ENCODE peak calls at places on chromosomes 13 and 19, in eight cellular contexts. F, K, M, J, R, T, C and Y are unnamed samples.

GRCh38 chr13:89910166-89910565 is 1437.3 kb upstream of the MIR17HG start:
- DNase-seq in F (no peak), J (no peak), T (no peak), K (no peak), R (no peak), C (no peak), M (no peak), Y (no peak)

GRCh38 chr19:4376991-4377781 is 23.2 kb downstream of the SH3GL1 start:
- DNase-seq in M (peak), K (peak), T (no peak), J (no peak), C (no peak), R (peak), F (no peak), Y (no peak)

GRCh38 chr19:38569368-38569983 is 48.3 kb downstream of the MAP4K1 start:
- DNase-seq in C (no peak), F (no peak), J (peak), T (no peak), M (no peak), R (no peak), K (no peak), Y (no peak)

GRCh38 chr19:35444735-35445134 is 3.3 kb upstream of the FFAR2 start:
- DNase-seq in F (no peak), K (no peak), J (no peak), C (no peak), T (no peak), M (no peak), R (no peak), Y (no peak)

GRCh38 chr13:76828316-76828741 is 57.9 kb downstream of the KCTD12 start:
- DNase-seq in R (peak), M (peak), K (no peak), F (no peak), J (no peak), T (no peak), C (no peak), Y (no peak)

GRCh38 chr13:105925496-105925895 is 610.0 kb downstream of the EFNB2 start:
- DNase-seq in J (peak), R (peak), F (no peak), C (no peak), M (peak), K (no peak), T (no peak), Y (no peak)

GRCh38 chr13:36207672-36208071 is 6.7 kb downstream of the SOHLH2 start:
- DNase-seq in K (no peak), T (no peak), J (no peak), M (peak), R (peak), C (no peak), F (no peak), Y (no peak)

GRCh38 chr13:73767747-73768315 is 366.4 kb downstream of the KLF12 start:
- DNase-seq in T (no peak), C (no peak), R (no peak), J (peak), F (no peak), K (no peak), M (no peak), Y (no peak)

GRCh38 chr19:10316229-10317044 is 622 bp upstream of the FDX2 start:
- DNase-seq in C (no peak), F (no peak), M (no peak), T (no peak), J (no peak), K (no peak), R (no peak), Y (no peak)

GRCh38 chr19:42634409-42635232 is 39.9 kb upstream of the CEACAM8 start:
- DNase-seq in T (no peak), J (peak), R (peak), C (no peak), K (no peak), F (no peak), M (peak), Y (no peak)

GRCh38 chr13:78881746-78882145 is 222.8 kb upstream of the OBI1 start:
- DNase-seq in C (no peak), J (no peak), F (no peak), T (no peak), M (no peak), R (no peak), K (no peak), Y (no peak)

GRCh38 chr13:24032252-24032651 is 128.3 kb upstream of the SPATA13 start:
- DNase-seq in K (no peak), M (peak), R (peak), C (no peak), F (no peak), J (no peak), T (no peak), Y (peak)

GRCh38 chr19:56155124-56155687 is 14.1 kb downstream of the ZNF444 start:
- DNase-seq in R (no peak), J (peak), C (no peak), F (no peak), T (no peak), M (no peak), K (no peak), Y (no peak)

GRCh38 chr19:3175761-3176714 is 2.5 kb upstream of the S1PR4 start:
- DNase-seq in K (peak), C (no peak), J (peak), F (no peak), T (no peak), R (peak), M (peak), Y (peak)

GRCh38 chr13:110920038-110920437 is 5.2 kb upstream of the ANKRD10 start:
- DNase-seq in F (no peak), M (no peak), J (no peak), C (no peak), T (peak), K (no peak), R (no peak), Y (no peak)

GRCh38 chr13:93289047-93289446 is 62.4 kb downstream of the GPC6 start:
- DNase-seq in C (no peak), F (no peak), J (no peak), T (no peak), K (no peak), R (no peak), M (peak), Y (no peak)

GRCh38 chr13:75550159-75550567 is 572 bp downstream of the UCHL3 start:
- DNase-seq in C (no peak), J (peak), R (peak), M (peak), T (no peak), F (no peak), K (no peak), Y (no peak)

GRCh38 chr19:56764296-56764695 is 76.2 kb downstream of the PEG3 start:
- DNase-seq in M (no peak), C (no peak), T (no peak), F (no peak), R (peak), J (no peak), K (no peak), Y (no peak)

GRCh38 chr13:101945435-101945834 is 456.4 kb downstream of the FGF14 start:
- DNase-seq in J (peak), K (no peak), C (no peak), T (no peak), F (no peak), M (no peak), R (peak), Y (no peak)

GRCh38 chr13:101941095-101941777 is 460.6 kb downstream of the FGF14 start:
- DNase-seq in M (peak), R (peak), F (no peak), K (no peak), C (no peak), J (peak), T (no peak), Y (no peak)

GRCh38 chr13:101942535-101943157 is 459.2 kb downstream of the FGF14 start:
- DNase-seq in J (no peak), R (no peak), C (no peak), M (peak), T (no peak), F (no peak), K (no peak), Y (no peak)

GRCh38 chr13:101939370-101939769 is 462.5 kb downstream of the FGF14 start:
- DNase-seq in K (no peak), J (no peak), C (no peak), M (no peak), R (no peak), T (no peak), F (no peak), Y (no peak)

DNA sequence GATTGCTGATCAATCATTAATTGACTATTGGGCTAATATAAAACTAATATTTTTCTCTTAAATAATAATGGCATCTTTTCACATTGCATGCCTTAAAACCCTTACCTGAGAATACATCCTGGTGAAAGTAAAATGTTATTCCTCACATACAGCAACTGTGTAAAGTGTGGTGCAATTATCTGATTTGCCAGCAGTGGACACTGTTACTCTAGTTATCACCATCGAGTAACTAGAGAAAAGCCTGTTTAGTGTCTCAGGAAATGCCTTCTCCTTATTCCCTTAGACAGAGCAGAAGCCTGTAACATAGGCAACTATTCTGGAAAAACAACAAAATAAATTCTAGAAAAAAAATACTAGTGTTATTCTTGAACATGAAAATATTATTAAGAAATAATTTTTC is 459.8 kb downstream of the FGF14 start:
- DNase-seq in R (peak), C (no peak), F (no peak), M (peak), K (no peak), T (no peak), J (peak), Y (no peak)
- TF ChIP-seq CTCF in R (peak), C (peak), F (no peak), M (peak), K (peak), T (no peak), J (peak), Y (peak)

GRCh38 chr13:98405107-98405571 is 171.8 kb downstream of the STK24 start:
- DNase-seq in J (no peak), M (peak), F (no peak), R (peak), T (no peak), C (no peak), K (no peak), Y (no peak)
- TF ChIP-seq CTCF in J (no peak), M (no peak), F (no peak), R (no peak), T (no peak), C (no peak), K (no peak), Y (no peak)

GRCh38 chr19:44588753-44589112 is 24.6 kb upstream of the IGSF23 start:
- DNase-seq in R (no peak), C (no peak), M (no peak), K (no peak), J (no peak), T (no peak), F (no peak), Y (no peak)

GRCh38 chr19:44582581-44583265 is 30.6 kb upstream of the IGSF23 start:
- DNase-seq in M (peak), F (no peak), K (no peak), R (peak), C (no peak), T (peak), J (peak), Y (no peak)

GRCh38 chr19:44581288-44581687 is 32.1 kb upstream of the IGSF23 start:
- DNase-seq in T (no peak), K (no peak), F (no peak), M (no peak), C (no peak), R (no peak), J (no peak), Y (no peak)

GRCh38 chr19:44587863-44588752 is 25.3 kb upstream of the IGSF23 start:
- DNase-seq in J (peak), R (peak), T (no peak), C (no peak), F (no peak), K (no peak), M (peak), Y (peak)

DNA sequence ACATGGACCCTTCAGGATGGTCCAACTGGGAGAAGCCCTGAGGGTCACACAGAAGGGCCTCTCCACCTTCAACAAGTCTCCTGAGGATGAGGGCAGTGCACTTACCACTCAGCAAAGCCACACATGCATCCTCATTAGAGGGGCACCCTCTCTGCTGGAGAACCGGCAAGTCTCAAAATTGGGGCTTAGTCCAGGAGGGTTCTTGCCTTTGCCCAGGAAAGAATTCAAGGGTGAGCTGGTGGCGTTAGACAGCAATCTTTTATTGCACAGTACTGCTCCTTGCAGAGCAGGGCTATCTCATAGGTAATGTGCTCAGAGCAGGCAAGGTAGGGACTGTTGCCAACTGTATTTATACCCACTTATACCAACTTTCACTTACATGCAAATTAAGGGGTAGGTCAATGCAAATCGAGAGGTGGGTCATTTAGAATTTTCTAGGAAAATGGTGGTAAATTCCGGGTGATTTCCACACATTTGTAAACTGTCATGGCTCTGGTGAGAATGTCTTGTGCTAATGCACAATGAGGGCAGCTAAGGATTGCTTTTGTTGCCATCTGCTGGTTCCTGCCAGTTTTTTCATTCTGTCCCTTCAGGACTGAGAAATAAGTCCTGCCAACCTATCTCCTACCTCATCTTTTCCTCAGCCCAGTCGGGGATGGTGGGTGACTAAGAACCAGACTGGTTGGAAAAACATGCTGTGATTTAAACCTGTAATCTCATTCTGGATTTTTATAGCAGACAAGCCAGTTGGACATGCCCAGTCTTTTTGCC is 27.8 kb upstream of the IGSF23 start:
- DNase-seq in C (no peak), M (peak), K (no peak), T (no peak), R (peak), F (no peak), J (peak), Y (no peak)
- TF ChIP-seq CTCF in C (no peak), M (peak), K (no peak), T (no peak), R (no peak), F (no peak), J (peak), Y (no peak)

DNA sequence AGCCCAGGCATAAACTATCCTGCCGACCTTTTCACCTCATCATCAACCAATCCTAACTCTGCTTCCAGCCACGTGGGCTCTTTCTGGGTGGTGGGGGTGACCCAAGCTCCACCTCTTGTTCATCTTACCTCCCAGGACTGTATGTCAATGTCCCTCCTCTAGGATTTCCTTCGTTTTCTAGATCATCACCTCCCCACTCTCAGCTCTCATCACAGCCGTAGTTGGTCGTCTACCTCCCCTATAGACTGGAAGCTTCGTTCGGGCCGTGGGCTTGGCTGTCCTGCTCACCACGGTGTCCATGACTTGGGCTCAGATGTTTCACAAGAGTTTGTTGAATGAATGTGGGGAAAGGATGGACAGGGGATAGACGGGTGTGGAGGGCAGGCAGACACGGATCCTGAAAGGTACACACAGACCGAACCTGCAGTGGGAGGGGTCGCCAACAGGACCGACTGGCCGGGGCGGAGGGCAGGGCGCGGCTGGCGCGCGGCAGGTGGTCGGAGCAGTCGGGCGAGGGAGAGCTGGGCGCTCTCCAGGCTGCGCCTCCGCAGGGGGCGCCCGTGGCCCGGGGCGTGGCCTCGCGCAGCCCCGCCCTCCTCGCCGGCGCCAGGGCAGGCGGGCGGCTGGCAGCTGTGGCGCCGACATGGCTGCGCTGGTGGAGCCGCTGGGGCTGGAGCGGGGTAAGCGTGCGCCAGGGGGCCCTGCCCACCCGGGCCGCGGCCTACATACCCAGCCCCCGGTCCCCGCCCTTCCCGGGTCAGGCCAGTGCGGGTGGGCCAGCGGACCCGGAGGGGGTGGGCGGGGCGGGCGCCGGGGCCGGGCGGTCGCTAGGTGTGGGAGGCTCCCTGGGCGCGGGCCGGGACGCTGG is at the start of gene LIN7B:
- DNase-seq in C (no peak), F (peak), J (peak), M (peak), T (peak), R (peak), K (peak), Y (no peak)
- TF ChIP-seq CTCF in C (peak), F (peak), J (peak), M (no peak), T (peak), R (peak), K (peak), Y (peak)

DNA sequence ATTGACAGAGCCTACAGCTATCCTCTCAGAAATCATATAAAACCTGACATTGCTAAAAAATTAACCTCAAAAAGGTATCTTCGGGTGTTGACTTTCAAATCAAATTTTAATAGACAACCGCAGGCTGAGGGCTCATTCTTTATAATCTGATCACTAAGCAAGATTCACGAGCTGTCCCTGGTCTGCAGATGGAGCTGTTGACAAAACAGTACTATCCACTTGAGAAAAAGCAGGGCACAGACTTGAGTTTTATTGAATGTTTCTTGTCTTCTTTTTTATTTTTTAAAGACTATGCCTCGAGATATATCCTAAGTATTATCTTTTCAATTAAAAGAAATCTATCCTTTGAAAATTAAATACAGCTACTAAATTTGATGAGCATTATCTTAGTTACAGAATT is 540.5 kb downstream of the PCDH9 start:
- DNase-seq in J (peak), M (peak), C (no peak), T (no peak), K (no peak), F (no peak), R (peak), Y (no peak)
- TF ChIP-seq CTCF in J (peak), M (peak), C (no peak), T (no peak), K (no peak), F (no peak), R (peak), Y (peak)

GRCh38 chr13:45742985-45743384 is 40.9 kb downstream of the CBY2 start:
- DNase-seq in J (no peak), F (no peak), M (no peak), C (no peak), T (no peak), R (no peak), K (no peak), Y (no peak)

DNA sequence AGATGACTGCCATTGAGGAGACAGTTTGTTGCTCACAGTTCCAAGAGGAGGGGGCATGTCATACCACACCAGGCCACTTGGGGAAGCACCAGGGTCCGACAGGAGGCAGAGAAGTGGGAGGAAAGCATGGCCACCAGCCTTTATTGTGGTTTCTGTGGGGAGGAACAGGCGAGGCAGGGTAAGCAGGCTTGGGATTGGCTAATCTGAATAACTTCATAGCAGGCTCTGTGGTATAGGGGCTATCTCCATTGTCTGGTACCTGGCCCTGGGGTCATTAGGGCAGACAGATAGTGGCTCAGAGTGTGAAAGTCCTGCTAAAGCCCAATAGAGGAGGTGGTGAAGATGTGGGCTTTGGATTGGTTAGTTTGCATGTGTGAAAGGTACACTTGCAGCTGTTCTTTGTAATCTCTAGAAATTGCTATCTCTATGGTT is 35.5 kb downstream of the CBY2 start:
- DNase-seq in C (no peak), F (no peak), R (no peak), J (peak), T (no peak), M (no peak), K (no peak), Y (no peak)
- TF ChIP-seq CTCF in C (no peak), F (no peak), R (no peak), J (no peak), T (no peak), M (peak), K (no peak), Y (no peak)

GRCh38 chr19:40605201-40605971 is 4.2 kb downstream of the LTBP4 start:
- DNase-seq in C (peak), M (peak), R (peak), F (peak), K (peak), J (peak), T (peak), Y (no peak)
- TF ChIP-seq CTCF in C (peak), M (no peak), R (no peak), F (no peak), K (no peak), J (peak), T (no peak), Y (peak)

GRCh38 chr19:44954649-44955499 is at the start of gene CLPTM1:
- DNase-seq in K (peak), M (peak), T (peak), J (peak), F (peak), C (peak), R (peak), Y (peak)
- TF ChIP-seq CTCF in K (no peak), M (no peak), T (no peak), J (no peak), F (peak), C (peak), R (no peak), Y (no peak)